ENCODE peak calls at places on chromosome 15, in six cellular contexts. K, I, H, Y, Z and F are unnamed samples.

GRCh38 chr15:42349178-42349577 is 10.1 kb upstream of the CAPN3 start:
- DNase-seq in K (peak), Z (no peak), I (no peak), Y (no peak), H (no peak), F (no peak)

GRCh38 chr15:85706779-85707518 is 87.8 kb downstream of the KLHL25 start:
- DNase-seq in K (peak), H (peak), Z (no peak), I (no peak), Y (no peak), F (no peak)

GRCh38 chr15:84600331-84600686 is 500 bp upstream of the ZSCAN2 start:
- DNase-seq in H (peak), K (peak), Z (peak), I (peak), Y (peak), F (peak)

GRCh38 chr15:61041886-61042285 is 187.2 kb downstream of the RORA start:
- DNase-seq in Z (no peak), H (no peak), Y (no peak), K (no peak), I (no peak), F (no peak)

GRCh38 chr15:70344666-70345065 is 246.9 kb upstream of the TLE3 start:
- DNase-seq in I (no peak), H (no peak), Z (no peak), K (no peak), Y (no peak), F (no peak)

GRCh38 chr15:69342460-69343076 is 43.9 kb downstream of the PAQR5 start:
- DNase-seq in Y (peak), H (no peak), I (no peak), Z (no peak), K (no peak), F (no peak)

GRCh38 chr15:88655780-88656488 is 17.1 kb downstream of the ISG20 start:
- DNase-seq in K (no peak), Y (no peak), Z (no peak), I (no peak), H (no peak), F (no peak)

GRCh38 chr15:76286231-76286879 is 24.9 kb downstream of the ETFA start:
- DNase-seq in Y (no peak), H (no peak), Z (no peak), I (no peak), K (no peak), F (no peak)

GRCh38 chr15:90691982-90692773 is 25.0 kb upstream of the BLM start:
- DNase-seq in I (no peak), K (no peak), H (no peak), Z (no peak), Y (no peak), F (no peak)

GRCh38 chr15:25248583-25249235 is 190.1 kb downstream of the UBE3A start:
- DNase-seq in Z (no peak), K (no peak), Y (no peak), I (no peak), H (no peak), F (no peak)

GRCh38 chr15:70379938-70380337 is 282.2 kb upstream of the TLE3 start:
- DNase-seq in K (no peak), Y (no peak), I (no peak), Z (no peak), H (no peak), F (no peak)

GRCh38 chr15:42650208-42651066 is 75.0 kb downstream of the STARD9 start:
- DNase-seq in H (peak), K (peak), I (peak), Z (peak), Y (peak), F (peak)

GRCh38 chr15:72318408-72318942 is 1.5 kb downstream of the CELF6 start:
- DNase-seq in H (no peak), Z (no peak), Y (no peak), I (no peak), K (no peak), F (no peak)

GRCh38 chr15:20341901-20342605 is 199.5 kb downstream of the GOLGA6L6 start:
- DNase-seq in H (no peak), I (no peak), Z (no peak), K (peak), Y (no peak), F (no peak)

GRCh38 chr15:70327328-70328136 is 229.8 kb upstream of the TLE3 start:
- DNase-seq in K (peak), H (no peak), Y (no peak), Z (no peak), I (no peak), F (peak)

GRCh38 chr15:41416162-41416741 is 643 bp upstream of the RTF1 start:
- DNase-seq in Y (no peak), Z (no peak), H (no peak), K (no peak), I (no peak), F (no peak)

GRCh38 chr15:62503451-62503850 is 338.4 kb upstream of the C2CD4B start:
- DNase-seq in Z (peak), K (peak), I (no peak), H (no peak), Y (no peak), F (no peak)

GRCh38 chr15:85865070-85865684 is 70.5 kb upstream of the KLHL25 start:
- DNase-seq in Y (peak), H (no peak), Z (no peak), K (peak), I (no peak), F (peak)

GRCh38 chr15:92610101-92610520 is 45.5 kb downstream of the FAM174B start:
- DNase-seq in H (no peak), K (no peak), Y (no peak), Z (no peak), I (no peak), F (no peak)

GRCh38 chr15:88031461-88031860 is 225.1 kb downstream of the NTRK3 start:
- DNase-seq in Z (no peak), K (no peak), H (no peak), Y (no peak), I (no peak), F (no peak)

GRCh38 chr15:85941186-85941855 is 138.3 kb upstream of the AGBL1 start:
- DNase-seq in H (no peak), I (no peak), K (peak), Z (no peak), Y (no peak), F (peak)

GRCh38 chr15:70956196-70956595 is 63.6 kb downstream of the LRRC49 start:
- DNase-seq in I (no peak), K (peak), H (no peak), Y (no peak), Z (no peak), F (no peak)

GRCh38 chr15:98043160-98044059 is 82.9 kb downstream of the ARRDC4 start:
- DNase-seq in K (no peak), H (no peak), Z (no peak), I (no peak), Y (no peak), F (no peak)

GRCh38 chr15:85730001-85730820 is 64.5 kb downstream of the KLHL25 start:
- DNase-seq in H (peak), K (peak), Y (peak), I (peak), Z (peak), F (peak)

GRCh38 chr15:53446376-53446775 is 313.1 kb downstream of the WDR72 start:
- DNase-seq in Z (no peak), H (no peak), I (no peak), Y (no peak), K (no peak), F (no peak)

GRCh38 chr15:71325461-71325860 is 210.2 kb downstream of the THSD4 start:
- DNase-seq in Y (no peak), K (peak), I (no peak), Z (no peak), H (no peak), F (peak)

GRCh38 chr15:34338347-34338746 is 766 bp upstream of the SLC12A6 start:
- DNase-seq in K (no peak), Y (peak), H (no peak), I (no peak), Z (no peak), F (no peak)

GRCh38 chr15:70343961-70344360 is 246.2 kb upstream of the TLE3 start:
- DNase-seq in I (no peak), Z (no peak), H (no peak), Y (no peak), K (no peak), F (no peak)

GRCh38 chr15:76347507-76348055 is 11.0 kb downstream of the ISL2 start:
- DNase-seq in K (no peak), H (no peak), I (no peak), Y (no peak), Z (no peak), F (no peak)

GRCh38 chr15:67937153-67937761 is 97.4 kb upstream of the RNU6-1 start:
- DNase-seq in K (no peak), I (no peak), Z (no peak), Y (peak), H (no peak), F (peak)

GRCh38 chr15:67931861-67932260 is 92.0 kb upstream of the RNU6-1 start:
- DNase-seq in I (no peak), K (peak), Y (no peak), H (no peak), Z (no peak), F (no peak)

GRCh38 chr15:67930720-67931119 is 90.9 kb upstream of the RNU6-1 start:
- DNase-seq in K (no peak), H (no peak), Y (no peak), I (no peak), Z (no peak), F (no peak)

GRCh38 chr15:67940324-67940719 is 100.5 kb upstream of the RNU6-1 start:
- DNase-seq in I (no peak), Z (no peak), K (no peak), H (no peak), Y (no peak), F (no peak)

GRCh38 chr15:67935244-67935643 is 95.4 kb upstream of the RNU6-1 start:
- DNase-seq in Y (no peak), Z (no peak), H (no peak), I (no peak), K (no peak), F (no peak)
- TF ChIP-seq CTCF in Y (peak), Z (no peak), H (no peak), I (no peak), K (no peak), F (no peak)

GRCh38 chr15:27668471-27669220 is 430.5 kb downstream of the OCA2 start:
- DNase-seq in K (no peak), Y (no peak), H (no peak), Z (no peak), I (no peak), F (no peak)
- H3K27ac ChIP-seq in K (no peak), Y (no peak), H (no peak), Z (no peak), I (no peak), F (no peak)

GRCh38 chr15:32663671-32664070 is 22.2 kb downstream of the SCG5 start:
- DNase-seq in Z (no peak), Y (no peak), H (no peak), K (no peak), I (no peak), F (no peak)

GRCh38 chr15:32657941-32658340 is 16.4 kb downstream of the SCG5 start:
- DNase-seq in I (no peak), Y (no peak), H (no peak), K (no peak), Z (no peak), F (no peak)

GRCh38 chr15:32656091-32656860 is 14.8 kb downstream of the SCG5 start:
- DNase-seq in Y (no peak), K (no peak), I (no peak), Z (no peak), H (no peak), F (no peak)

GRCh38 chr15:32657198-32657886 is 15.8 kb downstream of the SCG5 start:
- DNase-seq in K (no peak), H (no peak), I (no peak), Z (no peak), Y (no peak), F (peak)

GRCh38 chr15:32659340-32659831 is 17.9 kb downstream of the SCG5 start:
- DNase-seq in H (no peak), I (no peak), K (no peak), Z (no peak), Y (no peak), F (peak)
- TF ChIP-seq CTCF in H (no peak), I (no peak), K (no peak), Z (no peak), Y (no peak), F (no peak)

DNA sequence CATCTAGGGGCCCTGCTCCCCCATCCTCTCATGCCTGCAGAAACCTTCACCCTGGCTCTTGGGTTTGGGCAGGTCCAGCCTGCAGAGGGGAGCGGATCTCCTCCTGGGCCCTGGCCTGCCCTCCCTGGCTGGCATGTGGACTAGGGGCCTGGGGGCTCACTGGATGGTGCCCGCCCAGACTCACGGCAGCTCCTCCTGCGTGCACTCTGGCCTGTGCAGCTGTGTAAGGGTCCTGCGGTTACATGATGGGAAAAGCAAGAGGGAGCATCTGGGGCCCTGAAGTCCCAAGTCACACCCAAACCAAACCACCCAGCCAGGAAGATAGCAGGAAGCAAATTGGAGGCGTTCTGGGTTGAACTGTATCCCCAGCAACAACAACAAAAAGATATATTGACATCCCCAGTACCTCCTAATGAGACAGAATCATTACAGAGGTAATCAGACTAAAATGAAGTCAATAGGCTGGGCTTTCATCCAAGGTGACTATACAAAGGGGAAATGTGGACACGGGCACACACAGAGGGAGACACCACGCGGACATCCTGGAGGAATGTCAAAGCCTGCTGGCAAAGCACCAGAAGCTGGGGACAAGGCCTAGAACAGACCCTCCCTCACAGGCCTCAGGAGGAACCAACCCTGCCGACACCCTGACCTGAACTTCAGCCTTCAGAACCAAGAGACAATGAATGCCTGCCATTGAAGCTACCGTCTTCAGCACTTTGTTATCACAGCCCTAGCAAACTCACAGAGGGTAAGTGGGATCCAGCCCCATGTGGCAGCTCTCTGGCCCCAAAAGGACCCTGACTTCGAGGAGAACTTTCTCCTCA is 10.4 kb upstream of the CLK3 start:
- DNase-seq in I (no peak), Y (no peak), Z (no peak), H (no peak), K (no peak), F (no peak)
- H3K27ac ChIP-seq in I (no peak), Y (no peak), Z (no peak), H (no peak), K (no peak), F (no peak)

DNA sequence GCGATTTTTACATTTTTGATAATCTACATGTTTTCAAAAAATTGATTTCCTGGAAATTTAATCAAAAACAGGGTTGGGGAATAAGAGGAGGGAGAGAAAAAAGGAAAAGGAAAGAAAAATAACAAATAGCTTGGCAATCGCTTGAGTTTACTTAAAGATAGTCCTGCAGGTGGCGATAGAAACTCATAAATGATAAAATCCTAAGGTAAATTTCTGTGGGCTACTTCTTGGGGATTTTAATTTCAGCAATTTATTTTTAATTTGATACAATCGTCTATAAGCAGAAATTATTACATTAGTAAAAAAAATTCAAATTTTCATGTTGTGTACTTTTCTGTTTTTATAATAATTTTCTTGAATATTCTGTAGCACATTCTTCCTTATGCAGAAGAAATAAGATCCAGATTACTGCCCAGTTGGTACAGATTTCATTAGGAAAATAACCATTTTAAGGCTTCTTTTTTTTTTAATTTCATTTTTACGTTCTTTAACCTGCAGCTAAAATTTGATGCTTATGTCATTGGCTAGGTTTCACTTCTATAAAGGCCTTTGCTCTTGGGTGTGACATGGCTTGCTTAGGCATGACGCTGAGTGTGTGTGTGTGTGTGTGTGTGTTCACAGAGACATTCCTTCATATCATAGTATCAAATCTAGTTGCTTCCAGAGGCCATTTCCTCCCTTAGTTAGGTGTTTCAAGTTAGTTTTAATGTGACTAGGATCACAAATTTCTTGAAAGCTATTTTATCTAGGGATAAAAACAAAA is 181.8 kb downstream of the MCTP2 start:
- DNase-seq in Z (no peak), K (peak), H (no peak), I (no peak), Y (peak), F (peak)
- TF ChIP-seq CTCF in Z (peak), K (peak), H (no peak), I (peak), Y (peak), F (peak)

GRCh38 chr15:96330450-96331140 is at the start of gene NR2F2:
- DNase-seq in Z (peak), K (peak), Y (peak), I (peak), H (peak), F (peak)
- H3K27ac ChIP-seq in Z (peak), K (no peak), Y (no peak), I (peak), H (no peak), F (peak)

GRCh38 chr15:23567921-23568320 is 2.4 kb downstream of the MKRN3 start:
- DNase-seq in H (no peak), I (no peak), Y (no peak), Z (no peak), K (no peak), F (no peak)

GRCh38 chr15:23572844-23573243 is 7.4 kb downstream of the MKRN3 start:
- DNase-seq in Y (no peak), I (no peak), Z (no peak), K (no peak), H (no peak), F (no peak)

GRCh38 chr15:23566070-23567050 is 886 bp downstream of the MKRN3 start:
- DNase-seq in Y (no peak), I (no peak), K (no peak), H (peak), Z (no peak), F (no peak)

GRCh38 chr15:23569513-23569912 is 4.0 kb downstream of the MKRN3 start:
- DNase-seq in K (no peak), H (no peak), I (no peak), Z (no peak), Y (no peak), F (no peak)

DNA sequence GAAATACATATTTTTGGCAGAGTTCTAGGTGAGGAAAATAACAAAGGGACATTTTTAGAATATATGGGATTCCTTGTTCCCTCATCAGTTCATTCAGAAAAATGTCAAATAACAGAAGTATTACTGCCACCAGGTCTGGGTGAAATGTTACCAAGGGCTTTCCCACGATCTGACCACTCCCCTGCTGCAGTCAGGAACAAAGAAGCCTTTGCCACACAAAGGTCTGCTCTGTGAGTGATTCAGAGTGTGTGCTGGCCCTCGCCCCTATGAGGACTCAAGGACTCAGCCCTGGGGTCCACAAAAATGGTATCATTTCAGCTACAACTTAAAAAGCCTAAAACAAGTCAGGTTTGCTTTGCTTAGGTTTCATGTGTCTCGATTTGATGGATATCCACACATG is 5.0 kb downstream of the MKRN3 start:
- DNase-seq in H (no peak), I (no peak), Z (no peak), K (no peak), Y (peak), F (no peak)
- TF ChIP-seq CTCF in H (no peak), I (no peak), Z (no peak), K (no peak), Y (no peak), F (no peak)

DNA sequence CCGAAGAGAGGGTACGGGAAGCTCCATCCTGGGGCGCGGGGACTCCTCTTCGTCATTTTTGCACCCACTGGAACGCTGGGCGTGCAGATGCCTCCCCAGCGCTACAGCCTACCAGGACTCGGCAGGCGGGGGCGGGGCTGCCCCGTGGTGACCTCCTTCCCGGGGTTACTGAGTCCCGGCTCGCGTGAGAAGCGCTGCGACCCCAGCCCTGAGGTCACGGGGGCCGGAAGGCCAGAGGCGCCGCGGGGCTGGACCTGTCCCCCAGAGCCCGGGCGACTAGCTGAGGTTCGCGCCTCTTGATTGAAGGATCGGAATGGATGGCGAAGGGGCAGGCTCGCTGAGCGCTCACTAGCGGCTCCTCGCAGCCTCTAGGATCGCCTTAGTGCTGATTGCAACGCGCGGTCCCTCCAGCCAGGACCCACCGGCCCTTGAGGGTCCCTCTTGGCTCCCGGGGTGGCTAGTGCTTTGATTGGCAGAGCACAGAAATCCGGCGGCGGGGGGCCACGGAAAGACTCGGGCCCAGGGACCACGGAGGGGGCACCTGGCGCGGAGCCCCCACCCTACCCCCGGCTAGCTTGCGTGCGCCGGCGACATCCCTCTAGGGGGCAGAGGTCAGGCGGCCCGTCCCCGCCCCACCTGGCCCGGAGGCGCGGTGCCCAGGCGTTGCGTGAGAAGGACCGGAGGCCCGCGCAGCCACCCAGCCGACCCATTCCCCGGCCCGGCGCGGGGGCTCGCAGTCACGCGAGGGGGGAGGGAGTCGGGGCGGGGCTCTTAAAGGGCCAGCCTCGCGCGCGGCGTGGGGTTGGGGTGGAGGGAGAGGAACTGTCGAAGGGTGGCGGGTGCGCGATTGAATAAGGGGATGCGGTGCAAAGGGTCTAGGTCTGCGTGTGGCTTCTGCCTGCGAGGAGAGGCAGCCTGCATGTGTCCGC is 781 bp upstream of the CYP1A1 start:
- DNase-seq in H (peak), K (peak), I (no peak), Y (peak), Z (no peak), F (peak)
- H3K27ac ChIP-seq in H (no peak), K (no peak), I (no peak), Y (no peak), Z (no peak), F (peak)